ENCODE peak calls at places on chromosomes 5 and 9, in seven cellular contexts. I is IMR-90, X is mesendoderm, Q is mesenchymal stem cell, S is neuronal stem cell, C is H1, J is trophoblast cell. T is an unnamed sample.

GRCh38 chr5:143263272-143263810 is 140.1 kb downstream of the NR3C1 start:
- DNase-seq in I (peak), X (no peak), Q (peak), S (no peak), C (no peak), J (no peak), T (no peak)

GRCh38 chr9:121269030-121269887 is 1.3 kb downstream of the GSN start:
- DNase-seq in I (no peak), X (peak), Q (peak), S (no peak), C (no peak), J (peak), T (no peak)

GRCh38 chr5:88964831-88965230 is 81.8 kb upstream of the MEF2C start:
- DNase-seq in I (no peak), X (no peak), Q (no peak), S (no peak), C (no peak), J (no peak), T (no peak)

GRCh38 chr5:1733369-1733768 is 66.3 kb downstream of the MRPL36 start:
- DNase-seq in I (no peak), X (no peak), Q (no peak), S (no peak), C (no peak), J (no peak), T (peak)

GRCh38 chr9:94002316-94003140 is 47.4 kb upstream of the BARX1 start:
- DNase-seq in I (peak), X (peak), Q (peak), S (peak), C (no peak), J (peak), T (peak)

GRCh38 chr5:115258001-115258400 is 4.7 kb downstream of the PGGT1B start:
- DNase-seq in I (peak), X (no peak), Q (no peak), S (no peak), C (no peak), J (no peak), T (no peak)

GRCh38 chr5:111262815-111263214 is 38.6 kb downstream of the CAMK4 start:
- DNase-seq in I (no peak), X (no peak), Q (no peak), S (no peak), C (no peak), J (no peak), T (no peak)

GRCh38 chr5:98783051-98783649 is 9.7 kb downstream of the RGMB start:
- DNase-seq in I (no peak), X (no peak), Q (no peak), S (no peak), C (no peak), J (no peak), T (no peak)

GRCh38 chr9:114691956-114692295 is 9.9 kb upstream of the TEX48 start:
- DNase-seq in I (no peak), X (no peak), Q (no peak), S (no peak), C (no peak), J (no peak), T (no peak)

GRCh38 chr5:137831526-137831925 is 36.1 kb upstream of the MYOT start:
- DNase-seq in I (no peak), X (no peak), Q (no peak), S (no peak), C (no peak), J (peak), T (no peak)

GRCh38 chr9:88678008-88678407 is 143.0 kb downstream of the NXNL2 start:
- DNase-seq in I (no peak), X (no peak), Q (no peak), S (no peak), C (no peak), J (no peak), T (no peak)

GRCh38 chr5:154627711-154628678 is 127.2 kb upstream of the LARP1 start:
- DNase-seq in I (no peak), X (no peak), Q (no peak), S (no peak), C (no peak), J (no peak), T (no peak)

GRCh38 chr5:149062371-149063016 is 368 bp downstream of the SH3TC2 start:
- DNase-seq in I (peak), X (peak), Q (peak), S (no peak), C (no peak), J (peak), T (no peak)

GRCh38 chr5:105506692-105507277 is 1944.2 kb upstream of the NUDT12 start:
- DNase-seq in I (peak), X (peak), Q (peak), S (no peak), C (no peak), J (peak), T (peak)

GRCh38 chr5:16726538-16726946 is 109.7 kb upstream of the RETREG1 start:
- DNase-seq in I (peak), X (no peak), Q (no peak), S (no peak), C (no peak), J (no peak), T (no peak)

GRCh38 chr5:154273963-154274827 is 83.7 kb downstream of the GALNT10 start:
- DNase-seq in I (no peak), X (no peak), Q (no peak), S (no peak), C (no peak), J (peak), T (no peak)

GRCh38 chr5:38755171-38755570 is 90.6 kb upstream of the OSMR start:
- DNase-seq in I (peak), X (no peak), Q (peak), S (no peak), C (no peak), J (peak), T (no peak)

GRCh38 chr5:149730620-149731331 is 666 bp downstream of the PPARGC1B start:
- DNase-seq in I (no peak), X (peak), Q (peak), S (peak), C (no peak), J (peak), T (peak)

GRCh38 chr5:41794478-41794877 is 75.7 kb downstream of the OXCT1 start:
- DNase-seq in I (peak), X (peak), Q (peak), S (no peak), C (no peak), J (peak), T (no peak)

GRCh38 chr9:14418262-14419200 is 104.6 kb upstream of the NFIB start:
- DNase-seq in I (no peak), X (no peak), Q (no peak), S (no peak), C (no peak), J (no peak), T (no peak)

GRCh38 chr5:80745490-80745889 is 90.7 kb upstream of the DHFR start:
- DNase-seq in I (peak), X (no peak), Q (peak), S (no peak), C (no peak), J (no peak), T (no peak)

GRCh38 chr5:96141749-96142148 is 180.1 kb upstream of the ELL2 start:
- DNase-seq in I (no peak), X (no peak), Q (peak), S (no peak), C (no peak), J (no peak), T (no peak)

GRCh38 chr9:22008662-22009562 is at the start of gene CDKN2B:
- DNase-seq in I (peak), X (peak), Q (peak), S (peak), C (no peak), J (peak), T (peak)

GRCh38 chr9:19470567-19470966 is 61.8 kb downstream of the ACER2 start:
- DNase-seq in I (no peak), X (no peak), Q (no peak), S (no peak), C (no peak), J (no peak), T (no peak)

GRCh38 chr9:79858509-79858908 is 286.7 kb downstream of the TLE4 start:
- DNase-seq in I (peak), X (no peak), Q (peak), S (no peak), C (no peak), J (peak), T (no peak)

GRCh38 chr5:41625571-41625970 is 115.2 kb upstream of the PLCXD3 start:
- DNase-seq in I (no peak), X (no peak), Q (no peak), S (no peak), C (no peak), J (no peak), T (no peak)

GRCh38 chr9:124659099-124659659 is 111.9 kb downstream of the NR6A1 start:
- DNase-seq in I (peak), X (peak), Q (peak), S (peak), C (peak), J (peak), T (peak)

GRCh38 chr5:103866169-103866568 is 303.6 kb upstream of the NUDT12 start:
- DNase-seq in I (peak), X (no peak), Q (no peak), S (no peak), C (no peak), J (peak), T (no peak)

GRCh38 chr5:17907094-17907493 is 272.8 kb downstream of the TAF11L14 start:
- DNase-seq in I (no peak), X (no peak), Q (no peak), S (no peak), C (no peak), J (no peak), T (no peak)

GRCh38 chr9:95167998-95168397 is 149.5 kb downstream of the FANCC start:
- DNase-seq in I (peak), X (peak), Q (peak), S (peak), C (peak), J (peak), T (peak)

GRCh38 chr5:125276121-125276520 is 529.7 kb upstream of the ZNF608 start:
- DNase-seq in I (no peak), X (no peak), Q (no peak), S (no peak), C (no peak), J (no peak), T (no peak)

DNA sequence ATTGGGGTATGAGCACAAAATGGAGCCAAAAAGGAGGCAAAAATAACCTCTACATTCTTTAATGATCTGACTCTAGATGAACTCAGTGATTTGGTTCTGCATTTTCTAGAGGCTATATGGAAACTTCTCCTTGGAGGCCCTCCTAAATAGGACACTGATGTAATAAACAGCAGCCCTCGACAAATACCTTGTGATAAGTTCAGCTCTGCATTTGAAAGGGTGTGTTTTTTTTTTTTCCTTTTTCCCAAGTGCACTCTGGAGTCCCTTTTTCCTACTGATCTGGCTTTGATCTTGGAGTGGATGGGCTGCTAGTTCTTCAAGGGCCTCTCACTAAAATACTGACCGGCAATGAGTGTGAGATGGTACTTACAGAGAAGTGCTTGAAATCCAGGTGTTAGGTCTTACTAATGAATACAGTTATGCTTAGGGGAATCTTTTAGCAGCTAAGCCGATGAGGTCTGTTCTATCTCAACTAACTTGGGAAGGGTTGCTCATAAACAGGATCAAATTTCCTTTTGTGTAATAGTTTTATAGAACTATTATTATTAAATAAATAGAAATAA is 161.7 kb downstream of the MAST4 start:
- DNase-seq in I (no peak), X (no peak), Q (no peak), S (no peak), C (no peak), J (no peak), T (no peak)
- H3K18ac ChIP-seq in I (no peak), X (no peak), Q (no peak), S (no peak), C (no peak), J (no peak), T (no peak)

DNA sequence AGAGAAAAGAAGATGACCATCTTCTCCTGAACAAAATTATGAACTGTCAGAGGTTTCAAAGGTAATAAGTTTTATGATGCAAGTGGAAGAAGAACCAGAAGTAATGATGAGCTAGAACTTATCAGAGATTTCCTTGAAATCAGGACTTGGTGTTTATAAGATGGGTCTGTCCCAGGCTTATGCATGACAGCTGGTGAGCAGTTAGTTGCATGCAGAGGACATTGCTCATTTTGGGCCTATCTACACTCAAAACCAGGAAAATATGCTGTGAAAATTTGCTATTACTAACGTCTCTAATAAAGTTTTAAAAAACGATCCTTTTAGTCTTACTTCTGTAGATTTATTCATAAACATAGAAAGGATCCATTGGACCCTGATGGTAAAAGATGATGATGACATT is 6.6 kb upstream of the STC2 start:
- DNase-seq in I (peak), X (no peak), Q (no peak), S (no peak), C (no peak), J (no peak), T (no peak)
- H2AK5ac ChIP-seq in I (peak), X (no peak), Q (no peak), S (no peak), C (no peak), J (no peak), T (no peak)

DNA sequence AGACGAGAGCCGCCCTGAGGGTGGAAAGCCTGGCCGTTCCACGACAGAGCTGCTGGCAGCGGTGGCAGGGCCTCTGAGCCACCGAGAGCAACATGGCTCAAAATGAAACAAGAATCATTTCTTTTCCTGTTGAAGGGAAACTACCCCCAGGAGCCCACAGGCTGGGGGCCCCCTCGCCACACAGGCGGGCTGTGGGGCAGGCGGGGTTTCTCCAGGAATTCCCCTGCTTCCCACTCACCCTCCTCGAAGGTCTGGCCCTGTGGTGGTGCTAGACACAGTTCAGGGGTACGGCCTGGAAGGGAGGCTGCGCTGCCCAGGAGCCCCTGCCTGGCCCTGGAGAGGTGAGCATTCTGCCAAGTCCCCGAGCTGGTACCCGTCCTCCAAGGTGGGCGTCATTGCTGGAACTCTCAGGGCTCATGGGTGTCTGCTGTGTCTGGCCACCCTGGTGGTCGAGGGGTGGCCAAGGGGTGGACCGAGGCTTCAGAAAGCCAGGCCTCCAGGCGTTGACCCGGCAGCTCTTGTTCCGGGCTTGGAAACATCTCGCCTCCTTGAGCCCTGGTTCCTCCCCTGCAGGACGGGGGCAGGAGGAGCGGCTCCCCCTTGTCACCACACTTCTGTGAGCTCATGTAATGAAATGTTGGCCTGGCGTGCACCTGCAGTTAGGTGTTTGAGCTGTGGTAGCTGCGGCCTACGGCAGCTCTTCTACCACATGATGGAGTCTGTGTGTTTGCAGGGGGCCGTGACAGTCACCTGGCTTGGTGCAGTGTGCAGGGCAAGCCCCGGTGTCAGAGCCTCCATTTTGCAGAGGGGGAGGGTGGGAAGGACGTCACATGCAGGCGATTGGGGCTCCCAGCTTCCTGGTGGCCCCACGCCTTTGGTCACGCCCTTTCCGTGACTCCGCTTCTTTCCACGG is 65.3 kb downstream of the RXRA start:
- DNase-seq in I (no peak), X (no peak), Q (no peak), S (no peak), C (no peak), J (no peak), T (no peak)
- H3K18ac ChIP-seq in I (no peak), X (no peak), Q (no peak), S (peak), C (no peak), J (no peak), T (no peak)

GRCh38 chr5:140178482-140179116 is 3.6 kb downstream of the CYSTM1 start:
- DNase-seq in I (no peak), X (no peak), Q (no peak), S (no peak), C (no peak), J (no peak), T (no peak)

GRCh38 chr5:140182075-140182709 is 7.2 kb downstream of the CYSTM1 start:
- DNase-seq in I (no peak), X (no peak), Q (no peak), S (no peak), C (no peak), J (no peak), T (no peak)

GRCh38 chr5:140182803-140183367 is 7.9 kb downstream of the CYSTM1 start:
- DNase-seq in I (peak), X (peak), Q (peak), S (no peak), C (no peak), J (no peak), T (peak)

GRCh38 chr5:140181002-140181483 is 6.1 kb downstream of the CYSTM1 start:
- DNase-seq in I (no peak), X (no peak), Q (no peak), S (no peak), C (no peak), J (no peak), T (no peak)

GRCh38 chr5:140181525-140181924 is 6.5 kb downstream of the CYSTM1 start:
- DNase-seq in I (no peak), X (no peak), Q (no peak), S (no peak), C (no peak), J (no peak), T (no peak)
- H2AK5ac ChIP-seq in I (no peak), X (no peak), Q (no peak), S (no peak), C (no peak), J (no peak), T (no peak)

GRCh38 chr5:122880749-122881148 is 35.3 kb downstream of the SNX24 start:
- DNase-seq in I (no peak), X (no peak), Q (no peak), S (no peak), C (no peak), J (no peak), T (no peak)
- H3K18ac ChIP-seq in I (no peak), X (no peak), Q (peak), S (no peak), C (no peak), J (no peak), T (no peak)

DNA sequence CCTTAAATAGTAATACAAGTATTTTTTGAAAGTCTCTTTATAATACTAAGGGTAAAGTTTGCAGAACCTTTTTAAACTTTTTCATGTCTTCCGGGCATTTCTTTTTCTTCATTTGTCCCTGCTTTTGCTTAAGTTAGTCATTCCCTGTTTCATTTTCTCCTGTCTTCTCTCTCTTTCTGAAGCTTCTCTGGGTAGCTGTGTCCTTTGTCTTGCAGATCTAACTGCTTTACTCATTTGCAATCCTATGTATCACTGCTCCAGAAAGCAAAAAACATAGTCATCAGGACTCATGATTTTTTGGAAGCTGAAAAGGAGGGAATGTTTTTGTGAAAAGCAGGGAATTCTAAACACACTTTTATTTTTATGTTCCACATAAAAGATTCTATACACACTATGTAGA is 301.7 kb downstream of the MRPS30 start:
- DNase-seq in I (no peak), X (peak), Q (no peak), S (no peak), C (no peak), J (no peak), T (no peak)
- H2AK5ac ChIP-seq in I (no peak), X (no peak), Q (no peak), S (no peak), C (no peak), J (no peak), T (no peak)

DNA sequence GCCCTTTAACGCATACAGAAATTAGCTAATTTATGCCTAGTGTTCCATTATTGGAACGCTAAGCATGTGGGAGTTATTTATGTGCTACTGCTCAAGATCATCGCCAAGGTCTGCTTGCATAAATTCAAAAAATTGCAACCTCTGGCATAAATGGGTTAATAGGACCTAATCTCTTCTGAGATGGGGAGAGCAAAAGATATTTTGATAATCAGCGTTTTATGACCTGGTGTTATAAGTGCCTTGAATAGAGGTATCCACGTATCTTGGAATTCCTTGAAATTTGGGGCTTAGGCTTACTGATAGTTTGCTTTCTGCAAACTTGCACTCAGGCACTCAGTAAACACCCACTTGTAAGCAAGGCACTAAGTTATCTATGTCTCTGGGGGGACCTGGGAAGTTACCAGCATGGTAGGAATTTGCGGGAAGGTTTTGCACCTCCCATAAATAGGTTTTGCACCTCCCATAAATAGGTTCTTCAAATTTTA is 1.8 kb downstream of the SUB1 start:
- DNase-seq in I (no peak), X (no peak), Q (no peak), S (no peak), C (no peak), J (no peak), T (no peak)
- H3K18ac ChIP-seq in I (no peak), X (no peak), Q (no peak), S (no peak), C (no peak), J (no peak), T (no peak)

DNA sequence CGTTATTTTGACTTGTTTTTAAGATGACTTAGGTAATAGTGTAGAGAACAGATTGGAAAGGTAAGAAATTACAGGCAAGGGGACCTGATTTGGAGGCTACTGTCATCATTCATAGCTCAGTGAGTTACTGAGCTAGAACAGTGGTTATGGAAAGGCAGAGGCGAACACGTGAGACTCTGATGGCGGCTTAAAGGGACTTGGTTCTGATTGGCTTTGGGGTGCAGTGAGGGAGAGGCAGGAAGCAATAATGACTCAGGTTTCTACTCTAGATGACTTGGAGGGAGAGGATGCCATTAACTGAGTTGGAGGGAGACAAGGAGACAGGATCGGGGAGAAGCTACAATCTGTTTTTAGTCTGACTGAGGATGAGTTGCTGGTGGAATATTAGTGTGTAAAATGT is 3.0 kb downstream of the F2RL2 start:
- DNase-seq in I (no peak), X (no peak), Q (no peak), S (no peak), C (no peak), J (no peak), T (no peak)
- H2AK5ac ChIP-seq in I (peak), X (no peak), Q (peak), S (no peak), C (no peak), J (no peak), T (no peak)

T was measured in H9.